ENCODE peak calls at places on chromosomes 4 and X, in six cellular contexts. N is nephron progenitor cell; T is foreskin melanocyte; B is activated CD4-positive, alpha-beta T cell treated with anti-CD3 and anti-CD28 coated beads, Interleukin-2, amount 10 ng/mL, durations not matched to agents 7 days and 5 days; U is NCI-H345; O is effector memory CD4-positive, alpha-beta T cell. M is an unnamed sample.

GRCh38 chr4:20889901-20890300 is 189.6 kb downstream of the PACRGL start:
- DNase-seq in N (no peak), T (peak; percentile 8), B (no peak), U (no peak), O (no peak), M (no peak)

GRCh38 chr4:152479428-152480026 is 56.4 kb downstream of the FBXW7 start:
- DNase-seq in N (no peak), T (no peak), B (no peak), U (no peak), O (no peak), M (no peak)

GRCh38 chr4:38111717-38112116 is 151.5 kb downstream of the PTTG2 start:
- DNase-seq in N (no peak), T (no peak), B (no peak), U (no peak), O (no peak), M (no peak)

GRCh38 chrX:19924285-19924684 is 36.9 kb upstream of the SH3KBP1 start:
- DNase-seq in N (no peak), T (no peak), B (no peak), U (no peak), O (no peak), M (no peak)

GRCh38 chr4:186724861-186725419 is 1.3 kb upstream of the FAT1 start:
- DNase-seq in N (peak; percentile 27), T (peak; percentile 28), B (no peak), U (peak; percentile 20), O (no peak), M (no peak)

GRCh38 chr4:151948351-151949016 is 187.7 kb upstream of the GATB start:
- DNase-seq in N (no peak), T (no peak), B (no peak), U (no peak), O (no peak), M (no peak)

GRCh38 chr4:150938417-150938816 is 76.7 kb downstream of the LRBA start:
- DNase-seq in N (no peak), T (no peak), B (no peak), U (no peak), O (no peak), M (no peak)

GRCh38 chrX:70979136-70979762 is 48.4 kb upstream of the SLC7A3 start:
- DNase-seq in N (no peak), T (peak; percentile 43), B (no peak), U (no peak), O (no peak), M (no peak)

GRCh38 chr4:147938481-147938880 is 206.6 kb downstream of the ARHGAP10 start:
- DNase-seq in N (no peak), T (no peak), B (no peak), U (no peak), O (no peak), M (no peak)

GRCh38 chr4:169293343-169294176 is 22.8 kb upstream of the SH3RF1 start:
- DNase-seq in N (no peak), T (no peak), B (no peak), U (no peak), O (no peak), M (peak; percentile 12)

GRCh38 chrX:149903889-149904748 is 23.1 kb downstream of the MAGEA8 start:
- DNase-seq in N (no peak), T (peak; percentile 12), B (no peak), U (no peak), O (no peak), M (no peak)

GRCh38 chr4:83535945-83536648 is at the start of gene GPAT3:
- DNase-seq in N (peak; percentile 61), T (no peak), B (peak; percentile 62), U (peak; percentile 75), O (peak; percentile 46), M (peak; percentile 78)

GRCh38 chr4:138953962-138954371 is 61.6 kb upstream of the NOCT start:
- DNase-seq in N (no peak), T (peak; percentile 79), B (no peak), U (no peak), O (no peak), M (no peak)

GRCh38 chrX:116357317-116357716 is 79.1 kb upstream of the SLC6A14 start:
- DNase-seq in N (no peak), T (no peak), B (no peak), U (no peak), O (no peak), M (no peak)

GRCh38 chrX:78595901-78596502 is 63.1 kb downstream of the RTL3 start:
- DNase-seq in N (peak; percentile 40), T (no peak), B (no peak), U (no peak), O (no peak), M (peak; percentile 35)

GRCh38 chrX:41677661-41678060 is 11.1 kb upstream of the GPR34 start:
- DNase-seq in N (no peak), T (no peak), B (no peak), U (no peak), O (no peak), M (no peak)

GRCh38 chr4:156889616-156890594 is 81.7 kb downstream of the PDGFC start:
- DNase-seq in N (no peak), T (no peak), B (no peak), U (no peak), O (no peak), M (no peak)